ENCODE peak calls at places on chromosomes 1 and 21, in four cellular contexts. One of them, this sample, is unnamed.

GRCh38 chr1:14826172-14826636 is 227.7 kb downstream of the KAZN start:
- DNase-seq in uterus: peak
- DNase-seq in PC-9: no peak
- DNase-seq in Peyer's patch: no peak
- DNase-seq in this sample: no peak

GRCh38 chr1:65524931-65525296 is 104.4 kb downstream of the LEPR start:
- DNase-seq in uterus: no peak
- DNase-seq in PC-9: no peak
- DNase-seq in Peyer's patch: no peak
- DNase-seq in this sample: no peak

GRCh38 chr1:25431495-25432363 is 1.0 kb downstream of the MACO1 start:
- DNase-seq in uterus: peak
- DNase-seq in PC-9: no peak
- DNase-seq in Peyer's patch: peak
- DNase-seq in this sample: no peak

GRCh38 chr1:197224160-197224559 is 43.9 kb upstream of the CRB1 start:
- DNase-seq in uterus: no peak
- DNase-seq in PC-9: no peak
- DNase-seq in Peyer's patch: no peak
- DNase-seq in this sample: no peak

GRCh38 chr1:70459502-70460225 is 48.6 kb downstream of the CTH start:
- DNase-seq in uterus: no peak
- DNase-seq in PC-9: no peak
- DNase-seq in Peyer's patch: no peak
- DNase-seq in this sample: no peak

GRCh38 chr1:96596226-96596625 is 125.4 kb upstream of the PTBP2 start:
- DNase-seq in uterus: no peak
- DNase-seq in PC-9: no peak
- DNase-seq in Peyer's patch: no peak
- DNase-seq in this sample: peak

GRCh38 chr1:170623171-170623570 is 40.8 kb upstream of the PRRX1 start:
- DNase-seq in uterus: no peak
- DNase-seq in PC-9: peak
- DNase-seq in Peyer's patch: no peak
- DNase-seq in this sample: no peak

GRCh38 chr1:13664451-13664850 is 35.5 kb upstream of the PRDM2 start:
- DNase-seq in uterus: no peak
- DNase-seq in PC-9: no peak
- DNase-seq in Peyer's patch: no peak
- DNase-seq in this sample: no peak

GRCh38 chr1:77888429-77889239 is at the start of gene NEXN:
- DNase-seq in uterus: peak
- DNase-seq in PC-9: peak
- DNase-seq in Peyer's patch: peak
- DNase-seq in this sample: peak

GRCh38 chr21:15730484-15731242 is 881 bp downstream of the USP25 start:
- DNase-seq in uterus: no peak
- DNase-seq in PC-9: no peak
- DNase-seq in Peyer's patch: no peak
- DNase-seq in this sample: no peak

GRCh38 chr1:55476445-55477015 is 261.4 kb upstream of the USP24 start:
- DNase-seq in uterus: no peak
- DNase-seq in PC-9: no peak
- DNase-seq in Peyer's patch: no peak
- DNase-seq in this sample: no peak

GRCh38 chr1:76083189-76083588 is 8.6 kb downstream of the ST6GALNAC3 start:
- DNase-seq in uterus: no peak
- DNase-seq in PC-9: no peak
- DNase-seq in Peyer's patch: no peak
- DNase-seq in this sample: no peak

GRCh38 chr1:8473892-8474300 is 156.0 kb downstream of the SLC45A1 start:
- DNase-seq in uterus: no peak
- DNase-seq in PC-9: no peak
- DNase-seq in Peyer's patch: no peak
- DNase-seq in this sample: no peak

GRCh38 chr1:42950146-42950480 is 8.6 kb downstream of the SLC2A1 start:
- DNase-seq in uterus: no peak
- DNase-seq in PC-9: peak
- DNase-seq in Peyer's patch: no peak
- DNase-seq in this sample: no peak

GRCh38 chr1:160623860-160624259 is 23.0 kb downstream of the SLAMF1 start:
- DNase-seq in uterus: no peak
- DNase-seq in PC-9: no peak
- DNase-seq in Peyer's patch: no peak
- DNase-seq in this sample: no peak

GRCh38 chr1:242890211-242890741 is 364.8 kb downstream of the CEP170 start:
- DNase-seq in uterus: no peak
- DNase-seq in PC-9: no peak
- DNase-seq in Peyer's patch: no peak
- DNase-seq in this sample: peak

GRCh38 chr1:22137006-22137720 is 5.7 kb downstream of the WNT4 start:
- DNase-seq in uterus: peak
- DNase-seq in PC-9: no peak
- DNase-seq in Peyer's patch: no peak
- DNase-seq in this sample: no peak

GRCh38 chr1:70754711-70755110 is 292.9 kb downstream of the PTGER3 start:
- DNase-seq in uterus: no peak
- DNase-seq in PC-9: no peak
- DNase-seq in Peyer's patch: no peak
- DNase-seq in this sample: no peak

GRCh38 chr1:58157281-58157680 is 389.2 kb downstream of the OMA1 start:
- DNase-seq in uterus: no peak
- DNase-seq in PC-9: no peak
- DNase-seq in Peyer's patch: no peak
- DNase-seq in this sample: no peak

GRCh38 chr1:224059897-224060462 is 53.9 kb upstream of the FBXO28 start:
- DNase-seq in uterus: no peak
- DNase-seq in PC-9: no peak
- DNase-seq in Peyer's patch: no peak
- DNase-seq in this sample: no peak

GRCh38 chr1:66217021-66217420 is 316.9 kb upstream of the SGIP1 start:
- DNase-seq in uterus: no peak
- DNase-seq in PC-9: no peak
- DNase-seq in Peyer's patch: no peak
- DNase-seq in this sample: no peak

GRCh38 chr1:185533596-185533995 is 200.6 kb upstream of the HMCN1 start:
- DNase-seq in uterus: no peak
- DNase-seq in PC-9: no peak
- DNase-seq in Peyer's patch: no peak
- DNase-seq in this sample: no peak

GRCh38 chr1:115677172-115677542 is 35.4 kb downstream of the VANGL1 start:
- DNase-seq in uterus: no peak
- DNase-seq in PC-9: peak
- DNase-seq in Peyer's patch: no peak
- DNase-seq in this sample: no peak

GRCh38 chr1:159853417-159853816 is 9.0 kb downstream of the VSIG8 start:
- DNase-seq in uterus: no peak
- DNase-seq in PC-9: no peak
- DNase-seq in Peyer's patch: no peak
- DNase-seq in this sample: no peak

GRCh38 chr1:43885311-43885801 is 48.2 kb upstream of the ARTN start:
- DNase-seq in uterus: no peak
- DNase-seq in PC-9: no peak
- DNase-seq in Peyer's patch: no peak
- DNase-seq in this sample: no peak

GRCh38 chr1:4698911-4699310 is 44.5 kb downstream of the AJAP1 start:
- DNase-seq in uterus: no peak
- DNase-seq in PC-9: no peak
- DNase-seq in Peyer's patch: no peak
- DNase-seq in this sample: no peak

GRCh38 chr1:241356519-241357365 is at the start of gene RGS7:
- DNase-seq in uterus: peak
- DNase-seq in PC-9: no peak
- DNase-seq in Peyer's patch: peak
- DNase-seq in this sample: peak

GRCh38 chr1:36175137-36176095 is 19.5 kb downstream of the MAP7D1 start:
- DNase-seq in uterus: no peak
- DNase-seq in PC-9: no peak
- DNase-seq in Peyer's patch: no peak
- DNase-seq in this sample: no peak

GRCh38 chr1:8134546-8135235 is 108.6 kb upstream of the ERRFI1 start:
- DNase-seq in uterus: no peak
- DNase-seq in PC-9: no peak
- DNase-seq in Peyer's patch: no peak
- DNase-seq in this sample: no peak

GRCh38 chr1:229714306-229714705 is 88.3 kb downstream of the URB2 start:
- DNase-seq in uterus: no peak
- DNase-seq in PC-9: no peak
- DNase-seq in Peyer's patch: no peak
- DNase-seq in this sample: no peak

GRCh38 chr1:229716064-229716463 is 90.0 kb downstream of the URB2 start:
- DNase-seq in uterus: no peak
- DNase-seq in PC-9: no peak
- DNase-seq in Peyer's patch: no peak
- DNase-seq in this sample: no peak

GRCh38 chr1:229716692-229717091 is 90.6 kb downstream of the URB2 start:
- DNase-seq in uterus: no peak
- DNase-seq in PC-9: no peak
- DNase-seq in Peyer's patch: no peak
- DNase-seq in this sample: no peak

GRCh38 chr1:229717774-229718173 is 91.7 kb downstream of the URB2 start:
- DNase-seq in uterus: no peak
- DNase-seq in PC-9: no peak
- DNase-seq in Peyer's patch: no peak
- DNase-seq in this sample: peak

GRCh38 chr1:229714964-229715603 is 89.0 kb downstream of the URB2 start:
- DNase-seq in uterus: no peak
- DNase-seq in PC-9: peak
- DNase-seq in Peyer's patch: no peak
- DNase-seq in this sample: peak
- TF ChIP-seq CTCF in uterus: no peak
- TF ChIP-seq CTCF in PC-9: peak
- TF ChIP-seq CTCF in Peyer's patch: peak
- TF ChIP-seq CTCF in this sample: peak

DNA sequence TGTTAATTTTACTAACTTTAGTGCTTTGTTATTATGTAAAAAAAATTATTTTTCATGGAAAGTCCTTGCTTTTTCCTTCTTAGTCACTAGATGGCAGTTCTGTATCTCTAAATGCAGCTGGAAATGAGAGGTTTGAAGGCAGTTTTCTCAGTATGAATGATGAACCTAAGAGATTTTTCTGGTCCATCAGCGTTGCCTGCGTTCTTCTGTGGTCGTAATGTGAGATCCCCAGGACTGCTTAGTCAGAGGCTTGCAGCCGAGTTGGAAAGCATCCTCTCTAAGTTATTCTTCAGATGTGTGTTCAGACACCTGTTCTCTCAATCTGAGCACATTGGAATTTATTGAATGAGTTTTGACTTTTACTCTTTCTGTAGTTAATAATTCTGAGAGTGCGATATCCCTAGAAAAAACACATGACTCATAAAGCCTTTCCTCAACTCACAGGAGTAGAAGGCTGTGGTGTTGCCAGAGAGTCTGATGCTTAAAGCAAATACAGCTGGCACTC is 99.2 kb downstream of the FMN2 start:
- DNase-seq in uterus: peak
- DNase-seq in PC-9: no peak
- DNase-seq in Peyer's patch: no peak
- DNase-seq in this sample: peak
- TF ChIP-seq CTCF in uterus: peak
- TF ChIP-seq CTCF in PC-9: peak
- TF ChIP-seq CTCF in Peyer's patch: peak
- TF ChIP-seq CTCF in this sample: peak

GRCh38 chr1:202561240-202561639 is 149.0 kb downstream of the SYT2 start:
- DNase-seq in uterus: no peak
- DNase-seq in PC-9: no peak
- DNase-seq in Peyer's patch: no peak
- DNase-seq in this sample: no peak

GRCh38 chr1:202564958-202565497 is 145.2 kb downstream of the SYT2 start:
- DNase-seq in uterus: no peak
- DNase-seq in PC-9: no peak
- DNase-seq in Peyer's patch: no peak
- DNase-seq in this sample: no peak

GRCh38 chr1:202563818-202564217 is 146.4 kb downstream of the SYT2 start:
- DNase-seq in uterus: no peak
- DNase-seq in PC-9: no peak
- DNase-seq in Peyer's patch: no peak
- DNase-seq in this sample: no peak

GRCh38 chr1:202562443-202563060 is 147.7 kb downstream of the SYT2 start:
- DNase-seq in uterus: no peak
- DNase-seq in PC-9: no peak
- DNase-seq in Peyer's patch: no peak
- DNase-seq in this sample: no peak

DNA sequence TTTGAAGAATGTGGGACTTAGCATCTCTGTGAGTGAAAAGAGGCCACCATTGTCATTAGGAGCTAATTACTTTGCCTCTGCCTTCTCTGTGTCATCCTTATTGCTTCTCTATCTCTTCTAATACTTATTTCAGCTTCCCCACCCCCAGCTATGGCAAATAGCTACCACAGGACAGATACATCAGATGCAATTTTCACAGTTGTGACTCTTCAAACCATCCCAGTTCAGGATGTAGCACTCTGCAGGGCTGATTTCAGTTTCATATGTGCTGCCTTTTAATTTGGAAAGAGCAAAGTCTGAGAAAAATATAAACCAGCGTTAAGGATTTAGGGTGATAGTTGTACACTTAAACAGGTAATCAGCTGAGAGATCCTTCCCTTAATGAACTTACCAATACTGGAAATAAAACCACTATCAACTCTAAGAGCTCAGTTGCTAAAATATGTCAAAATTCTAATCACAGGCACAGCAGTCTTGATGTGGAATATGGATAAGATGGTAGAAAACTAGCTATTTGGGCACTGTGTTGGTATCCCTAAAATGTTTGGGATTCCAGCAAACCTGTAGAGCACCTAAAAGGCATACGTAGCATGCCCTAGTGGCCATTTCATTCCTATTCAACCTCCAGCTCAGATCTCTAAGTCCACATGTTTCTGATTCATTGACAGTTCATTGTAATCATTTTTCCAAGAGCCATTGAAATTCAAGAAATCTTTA is 148.4 kb downstream of the SYT2 start:
- DNase-seq in uterus: no peak
- DNase-seq in PC-9: no peak
- DNase-seq in Peyer's patch: no peak
- DNase-seq in this sample: no peak
- TF ChIP-seq CTCF in uterus: no peak
- TF ChIP-seq CTCF in PC-9: no peak
- TF ChIP-seq CTCF in Peyer's patch: no peak
- TF ChIP-seq CTCF in this sample: no peak

GRCh38 chr1:203935286-203935685 is 73.9 kb downstream of the SNRPE start:
- DNase-seq in uterus: no peak
- DNase-seq in PC-9: no peak
- DNase-seq in Peyer's patch: no peak
- DNase-seq in this sample: no peak

GRCh38 chr1:203932559-203932958 is 71.2 kb downstream of the SNRPE start:
- DNase-seq in uterus: no peak
- DNase-seq in PC-9: no peak
- DNase-seq in Peyer's patch: no peak
- DNase-seq in this sample: no peak

GRCh38 chr1:203931953-203932352 is 70.6 kb downstream of the SNRPE start:
- DNase-seq in uterus: no peak
- DNase-seq in PC-9: no peak
- DNase-seq in Peyer's patch: no peak
- DNase-seq in this sample: peak

GRCh38 chr1:203934651-203935050 is 73.3 kb downstream of the SNRPE start:
- DNase-seq in uterus: no peak
- DNase-seq in PC-9: no peak
- DNase-seq in Peyer's patch: no peak
- DNase-seq in this sample: no peak

GRCh38 chr1:203934027-203934426 is 72.6 kb downstream of the SNRPE start:
- DNase-seq in uterus: no peak
- DNase-seq in PC-9: no peak
- DNase-seq in Peyer's patch: no peak
- DNase-seq in this sample: no peak
- TF ChIP-seq CTCF in uterus: no peak
- TF ChIP-seq CTCF in PC-9: no peak
- TF ChIP-seq CTCF in Peyer's patch: no peak
- TF ChIP-seq CTCF in this sample: no peak